ENCODE peak calls at places on chromosomes 16 and 17, in six cellular contexts. G is NCI-H69; S is activated naive CD4-positive, alpha-beta T cell treated with anti-CD3 and anti-CD28 coated beads, Interleukin-2, amount 50 U/mL, for 16 hours; L is occipital lobe; A is GM18507; X is fibroblast of the aortic adventitia. P is an unnamed sample.

GRCh38 chr16:53892155-53892554 is 188.2 kb downstream of the FTO start:
- DNase-seq in X (peak), G (peak), L (peak), A (no peak), S (peak), P (peak)

GRCh38 chr16:1825381-1825863 is 1.2 kb downstream of the HAGH start:
- DNase-seq in X (no peak), A (no peak), L (no peak), G (no peak), S (no peak), P (no peak)

GRCh38 chr17:33970271-33970670 is 284.8 kb upstream of the CCL2 start:
- DNase-seq in L (no peak), S (no peak), A (no peak), X (no peak), G (peak), P (no peak)

GRCh38 chr17:35245196-35245486 is 2.3 kb downstream of the SLFN5 start:
- DNase-seq in G (peak), A (no peak), S (no peak), L (no peak), X (peak), P (no peak)

GRCh38 chr17:81459224-81459623 is 53.4 kb downstream of the ACTG1 start:
- DNase-seq in X (no peak), G (no peak), L (no peak), A (no peak), S (no peak), P (no peak)

GRCh38 chr16:30604316-30604947 is 5.8 kb downstream of the ZNF689 start:
- DNase-seq in G (no peak), L (no peak), X (no peak), A (no peak), S (no peak), P (no peak)

GRCh38 chr17:42659079-42659931 is at the start of gene TUBG2:
- DNase-seq in G (peak), A (no peak), L (peak), S (peak), X (peak), P (peak)

GRCh38 chr17:53722407-53722806 is 100.3 kb upstream of the KIF2B start:
- DNase-seq in X (peak), L (no peak), A (no peak), G (no peak), S (no peak), P (no peak)

GRCh38 chr17:2271985-2272702 is 31.4 kb downstream of the SMG6 start:
- DNase-seq in X (no peak), A (no peak), G (no peak), S (no peak), L (no peak), P (no peak)

GRCh38 chr16:1193143-1193824 is 31.8 kb downstream of the TPSG1 start:
- DNase-seq in X (no peak), S (no peak), A (no peak), G (peak), L (peak), P (peak)

GRCh38 chr16:75083826-75084225 is 32.8 kb downstream of the LDHD start:
- DNase-seq in S (no peak), X (no peak), A (no peak), G (peak), L (no peak), P (no peak)

GRCh38 chr17:3976675-3977171 is 12.5 kb upstream of the ATP2A3 start:
- DNase-seq in S (no peak), A (no peak), G (peak), X (no peak), L (no peak), P (no peak)

GRCh38 chr17:74008196-74008595 is 195.3 kb upstream of the RPL38 start:
- DNase-seq in S (no peak), A (no peak), L (no peak), G (peak), X (no peak), P (peak)

GRCh38 chr17:12089809-12090384 is 69.2 kb downstream of the MAP2K4 start:
- DNase-seq in X (peak), S (no peak), L (no peak), A (no peak), G (peak), P (peak)

GRCh38 chr16:65725156-65725845 is 603.4 kb upstream of the CDH11 start:
- DNase-seq in X (peak), S (no peak), A (no peak), L (no peak), G (no peak), P (no peak)

GRCh38 chr16:16116841-16117240 is 106.5 kb downstream of the ABCC6 start:
- DNase-seq in X (no peak), L (no peak), S (no peak), A (no peak), G (no peak), P (no peak)

GRCh38 chr16:47565454-47565853 is 104.3 kb downstream of the PHKB start:
- DNase-seq in S (no peak), L (no peak), A (no peak), X (peak), G (no peak), P (no peak)

GRCh38 chr16:15775663-15776304 is 81.0 kb downstream of the MYH11 start:
- DNase-seq in A (no peak), G (no peak), S (no peak), L (no peak), X (peak), P (no peak)

GRCh38 chr16:50301626-50302471 is 35.5 kb downstream of the ADCY7 start:
- DNase-seq in X (peak), S (no peak), G (no peak), A (no peak), L (no peak), P (no peak)

GRCh38 chr16:74297296-74297665 is 667 bp downstream of the PSMD7 start:
- DNase-seq in L (no peak), S (peak), A (no peak), G (peak), X (peak), P (no peak)

GRCh38 chr17:7017827-7018200 is 5.0 kb upstream of the BCL6B start:
- DNase-seq in G (no peak), A (no peak), L (no peak), S (no peak), X (no peak), P (no peak)

P was measured in SHP77 treated with DMSO at 0.1 percent for 48 hours.